ENCODE peak calls at places on chromosomes 6 and 20, in four cellular contexts. One of them, this sample, is unnamed.

GRCh38 chr6:151721671-151722070 is 85.8 kb upstream of the ESR1 start:
- DNase-seq in HCT116: no peak
- DNase-seq in prostate gland: no peak
- DNase-seq in transverse colon: no peak
- DNase-seq in this sample: no peak

GRCh38 chr6:37020426-37021211 is 15.2 kb downstream of the FGD2 start:
- DNase-seq in transverse colon: peak; percentile 71
- DNase-seq in HCT116: no peak
- DNase-seq in prostate gland: no peak
- DNase-seq in this sample: no peak

GRCh38 chr20:33561981-33562601 is 72.2 kb downstream of the CBFA2T2 start:
- DNase-seq in prostate gland: peak; percentile 91
- DNase-seq in HCT116: peak; percentile 28
- DNase-seq in transverse colon: peak; percentile 88
- DNase-seq in this sample: no peak

GRCh38 chr6:11044712-11045167 is 635 bp upstream of the ELOVL2 start:
- DNase-seq in prostate gland: no peak
- DNase-seq in HCT116: no peak
- DNase-seq in transverse colon: no peak
- DNase-seq in this sample: no peak

GRCh38 chr6:106136845-106137244 is 50.7 kb downstream of the PRDM1 start:
- DNase-seq in HCT116: no peak
- DNase-seq in transverse colon: no peak
- DNase-seq in prostate gland: no peak
- DNase-seq in this sample: no peak

GRCh38 chr6:24093381-24093780 is 32.6 kb upstream of the NRSN1 start:
- DNase-seq in prostate gland: no peak
- DNase-seq in transverse colon: no peak
- DNase-seq in HCT116: no peak
- DNase-seq in this sample: no peak

GRCh38 chr20:57346477-57346876 is 4.6 kb upstream of the RAE1 start:
- DNase-seq in HCT116: peak; percentile 55
- DNase-seq in prostate gland: peak; percentile 73
- DNase-seq in transverse colon: peak; percentile 77
- DNase-seq in this sample: no peak

GRCh38 chr20:59783020-59784010 is 150.1 kb downstream of the SYCP2 start:
- DNase-seq in HCT116: peak; percentile 32
- DNase-seq in transverse colon: peak; percentile 66
- DNase-seq in prostate gland: peak; percentile 37
- DNase-seq in this sample: peak; percentile 60

GRCh38 chr6:158819977-158820632 is 937 bp upstream of the EZR start:
- DNase-seq in HCT116: no peak
- DNase-seq in prostate gland: no peak
- DNase-seq in transverse colon: no peak
- DNase-seq in this sample: no peak

GRCh38 chr20:2742934-2743559 is 50.5 kb downstream of the EBF4 start:
- DNase-seq in prostate gland: no peak
- DNase-seq in transverse colon: peak; percentile 50
- DNase-seq in HCT116: peak; percentile 54
- DNase-seq in this sample: peak; percentile 56

GRCh38 chr6:93176070-93176469 is 243.3 kb downstream of the EPHA7 start:
- DNase-seq in HCT116: no peak
- DNase-seq in prostate gland: no peak
- DNase-seq in transverse colon: no peak
- DNase-seq in this sample: no peak

GRCh38 chr6:53615633-53616449 is 49.7 kb downstream of the KLHL31 start:
- DNase-seq in transverse colon: peak; percentile 50
- DNase-seq in prostate gland: no peak
- DNase-seq in HCT116: peak; percentile 99
- DNase-seq in this sample: no peak

GRCh38 chr20:31674895-31675827 is 37.4 kb downstream of the COX4I2 start:
- DNase-seq in prostate gland: no peak
- DNase-seq in HCT116: no peak
- DNase-seq in transverse colon: peak; percentile 69
- DNase-seq in this sample: peak; percentile 46

GRCh38 chr20:25071722-25072121 is 10.2 kb downstream of the VSX1 start:
- DNase-seq in transverse colon: no peak
- DNase-seq in prostate gland: no peak
- DNase-seq in HCT116: no peak
- DNase-seq in this sample: no peak

GRCh38 chr6:41547799-41548097 is 1.6 kb downstream of the FOXP4 start:
- DNase-seq in HCT116: no peak
- DNase-seq in transverse colon: no peak
- DNase-seq in prostate gland: no peak
- DNase-seq in this sample: no peak

GRCh38 chr6:163872335-163872734 is 457.8 kb downstream of the QKI start:
- DNase-seq in transverse colon: no peak
- DNase-seq in prostate gland: peak; percentile 37
- DNase-seq in HCT116: no peak
- DNase-seq in this sample: no peak

GRCh38 chr20:36153754-36154695 is 515 bp upstream of the EPB41L1 start:
- DNase-seq in HCT116: no peak
- DNase-seq in transverse colon: peak; percentile 87
- DNase-seq in prostate gland: peak; percentile 89
- DNase-seq in this sample: no peak

GRCh38 chr6:11622156-11622555 is 84.6 kb downstream of the TMEM170B start:
- DNase-seq in transverse colon: no peak
- DNase-seq in HCT116: no peak
- DNase-seq in prostate gland: no peak
- DNase-seq in this sample: no peak

GRCh38 chr6:26155066-26155925 is 68.1 kb downstream of the HFE start:
- DNase-seq in HCT116: no peak
- DNase-seq in transverse colon: peak; percentile 52
- DNase-seq in prostate gland: peak; percentile 44
- DNase-seq in this sample: no peak

DNA sequence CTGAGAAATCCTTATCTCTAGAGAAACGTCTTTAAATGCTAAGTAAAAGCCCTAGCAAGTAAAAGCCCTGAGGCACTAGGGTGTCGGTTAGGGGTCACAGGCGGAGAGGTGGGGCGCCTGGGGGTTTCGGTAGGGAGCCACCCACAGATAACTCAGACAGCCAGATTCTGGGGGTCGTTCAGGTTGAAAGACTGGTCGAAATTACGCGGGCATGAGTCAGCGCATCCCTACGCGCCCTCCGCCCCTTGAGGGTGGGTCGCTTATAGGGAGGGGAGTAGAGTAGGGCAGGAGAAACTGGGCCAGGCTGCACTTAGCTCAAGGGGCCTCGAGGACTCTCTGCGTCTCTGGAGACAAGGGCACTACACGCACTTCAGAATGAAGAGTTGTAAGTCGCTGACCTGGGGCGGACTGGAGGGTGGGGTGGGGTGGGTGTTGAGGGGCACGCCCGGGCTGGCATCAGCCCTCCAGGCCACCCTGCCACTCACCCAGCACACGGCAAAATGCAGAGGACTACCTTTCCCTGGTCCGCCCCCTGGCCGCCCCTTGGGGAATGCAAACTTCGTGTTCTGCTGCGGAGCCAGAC is 598 bp upstream of the PPT2 start:
- DNase-seq in prostate gland: no peak
- DNase-seq in HCT116: no peak
- DNase-seq in transverse colon: no peak
- DNase-seq in this sample: no peak
- TF ChIP-seq POLR2A in prostate gland: no peak
- TF ChIP-seq POLR2A in HCT116: peak; percentile 18
- TF ChIP-seq POLR2A in transverse colon: no peak
- TF ChIP-seq POLR2A in this sample: no peak

GRCh38 chr6:28489366-28490190 is 26.0 kb downstream of the GPX6 start:
- DNase-seq in transverse colon: peak; percentile 41
- DNase-seq in HCT116: peak; percentile 62
- DNase-seq in prostate gland: no peak
- DNase-seq in this sample: peak; percentile 42
- TF ChIP-seq POLR2A in transverse colon: no peak
- TF ChIP-seq POLR2A in HCT116: no peak
- TF ChIP-seq POLR2A in prostate gland: no peak
- TF ChIP-seq POLR2A in this sample: no peak

DNA sequence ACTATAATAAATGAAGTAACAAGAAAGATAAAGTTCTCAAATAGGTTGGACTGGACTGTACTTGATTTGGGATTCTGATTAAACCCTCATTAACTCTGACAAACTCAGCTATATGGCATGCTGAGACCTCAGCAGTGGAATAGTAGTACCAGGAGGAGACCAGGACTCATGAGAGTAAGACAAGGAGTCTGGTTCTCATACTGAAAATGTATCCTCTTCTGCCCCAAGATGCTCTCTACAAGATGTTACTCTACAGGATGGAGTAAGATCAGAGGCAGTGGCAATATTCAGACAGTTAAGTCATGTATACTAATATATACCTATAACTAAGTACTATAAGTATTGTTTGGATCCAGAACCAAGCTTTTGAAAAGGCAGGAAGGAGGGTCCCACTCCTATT is 31.9 kb upstream of the SYNCRIP start:
- DNase-seq in prostate gland: no peak
- DNase-seq in HCT116: no peak
- DNase-seq in transverse colon: no peak
- DNase-seq in this sample: no peak
- TF ChIP-seq POLR2A in prostate gland: no peak
- TF ChIP-seq POLR2A in HCT116: peak; percentile 40
- TF ChIP-seq POLR2A in transverse colon: no peak
- TF ChIP-seq POLR2A in this sample: peak; percentile 59

DNA sequence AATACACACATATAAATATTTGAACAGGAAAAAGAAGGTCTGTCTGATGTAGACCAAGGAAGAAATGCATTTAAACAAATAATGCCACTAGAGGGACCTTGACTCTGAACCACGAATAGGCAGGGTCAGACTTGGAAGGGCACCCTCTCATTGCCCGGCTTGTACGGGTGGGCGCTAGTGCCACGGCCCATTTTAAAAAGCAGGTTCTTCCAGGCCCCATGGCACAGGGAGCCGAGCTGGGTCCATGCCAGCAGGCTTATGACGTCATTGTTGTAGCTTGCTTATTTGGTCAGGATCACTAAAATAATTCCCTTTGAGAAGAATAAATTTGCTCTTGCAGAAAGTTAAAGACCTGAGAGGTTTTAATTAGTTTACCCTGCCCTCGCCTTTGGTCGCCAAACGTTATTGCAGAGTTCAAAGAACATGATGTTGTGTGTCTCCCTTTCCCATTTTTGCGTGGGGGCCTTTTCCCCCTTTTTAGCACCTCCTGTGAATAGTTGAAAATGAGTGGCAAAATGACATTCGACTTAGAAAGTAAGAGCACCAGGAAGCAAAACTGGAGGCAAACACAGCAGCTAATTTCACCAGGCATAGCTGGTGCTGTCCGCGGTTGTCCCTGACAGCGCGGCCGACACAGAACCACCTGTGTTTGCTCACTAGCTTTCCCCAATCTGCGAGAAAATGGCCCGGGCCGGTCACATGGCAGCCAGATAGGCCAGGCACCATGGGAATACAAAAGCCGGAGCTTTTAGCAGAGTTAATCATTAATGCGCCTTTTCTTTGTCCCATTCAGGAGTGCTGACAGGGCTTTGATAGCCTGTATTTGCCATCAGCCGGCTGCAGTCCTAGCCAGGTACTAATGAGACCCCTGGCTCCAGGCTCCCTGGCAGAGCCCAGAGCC is 93.8 kb downstream of the FOXA2 start:
- DNase-seq in transverse colon: peak; percentile 83
- DNase-seq in HCT116: no peak
- DNase-seq in prostate gland: peak; percentile 44
- DNase-seq in this sample: no peak
- TF ChIP-seq POLR2A in transverse colon: no peak
- TF ChIP-seq POLR2A in HCT116: no peak
- TF ChIP-seq POLR2A in prostate gland: no peak
- TF ChIP-seq POLR2A in this sample: no peak

GRCh38 chr6:33705268-33705885 is 6.1 kb downstream of the UQCC2 start:
- DNase-seq in transverse colon: no peak
- DNase-seq in prostate gland: no peak
- DNase-seq in HCT116: no peak
- DNase-seq in this sample: no peak

GRCh38 chr6:33708516-33709204 is 2.8 kb downstream of the UQCC2 start:
- DNase-seq in HCT116: no peak
- DNase-seq in transverse colon: no peak
- DNase-seq in prostate gland: no peak
- DNase-seq in this sample: no peak

GRCh38 chr6:33706136-33706725 is 5.3 kb downstream of the UQCC2 start:
- DNase-seq in HCT116: no peak
- DNase-seq in transverse colon: no peak
- DNase-seq in prostate gland: no peak
- DNase-seq in this sample: no peak

GRCh38 chr6:33709605-33710295 is 1.8 kb downstream of the UQCC2 start:
- DNase-seq in transverse colon: no peak
- DNase-seq in prostate gland: no peak
- DNase-seq in HCT116: no peak
- DNase-seq in this sample: no peak

DNA sequence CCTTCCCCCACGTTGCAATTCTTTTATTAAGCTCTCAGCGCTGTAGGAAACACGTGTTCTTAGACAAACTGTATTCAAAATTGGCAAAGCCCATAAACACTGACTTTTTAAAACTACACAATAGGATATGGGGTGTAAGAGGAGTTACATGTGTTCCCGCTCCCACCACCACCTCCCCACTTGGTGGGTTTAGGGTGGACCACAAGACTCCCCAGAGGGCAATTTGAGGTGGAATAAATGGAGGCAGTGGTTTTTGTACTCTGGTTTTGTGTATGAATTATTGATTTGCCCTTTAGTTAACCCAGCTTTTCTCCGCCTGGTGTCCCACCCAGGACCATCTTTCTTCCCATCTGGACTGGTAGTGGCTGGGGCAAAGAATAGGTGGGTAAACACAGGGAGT is 3.7 kb downstream of the UQCC2 start:
- DNase-seq in HCT116: no peak
- DNase-seq in transverse colon: no peak
- DNase-seq in prostate gland: no peak
- DNase-seq in this sample: no peak
- TF ChIP-seq POLR2A in HCT116: no peak
- TF ChIP-seq POLR2A in transverse colon: no peak
- TF ChIP-seq POLR2A in prostate gland: no peak
- TF ChIP-seq POLR2A in this sample: no peak

GRCh38 chr6:7051780-7052440 is 55.9 kb upstream of the RREB1 start:
- DNase-seq in prostate gland: peak; percentile 48
- DNase-seq in transverse colon: peak; percentile 74
- DNase-seq in HCT116: no peak
- DNase-seq in this sample: peak; percentile 62
- TF ChIP-seq POLR2A in prostate gland: no peak
- TF ChIP-seq POLR2A in transverse colon: peak; percentile 59
- TF ChIP-seq POLR2A in HCT116: no peak
- TF ChIP-seq POLR2A in this sample: peak; percentile 19

DNA sequence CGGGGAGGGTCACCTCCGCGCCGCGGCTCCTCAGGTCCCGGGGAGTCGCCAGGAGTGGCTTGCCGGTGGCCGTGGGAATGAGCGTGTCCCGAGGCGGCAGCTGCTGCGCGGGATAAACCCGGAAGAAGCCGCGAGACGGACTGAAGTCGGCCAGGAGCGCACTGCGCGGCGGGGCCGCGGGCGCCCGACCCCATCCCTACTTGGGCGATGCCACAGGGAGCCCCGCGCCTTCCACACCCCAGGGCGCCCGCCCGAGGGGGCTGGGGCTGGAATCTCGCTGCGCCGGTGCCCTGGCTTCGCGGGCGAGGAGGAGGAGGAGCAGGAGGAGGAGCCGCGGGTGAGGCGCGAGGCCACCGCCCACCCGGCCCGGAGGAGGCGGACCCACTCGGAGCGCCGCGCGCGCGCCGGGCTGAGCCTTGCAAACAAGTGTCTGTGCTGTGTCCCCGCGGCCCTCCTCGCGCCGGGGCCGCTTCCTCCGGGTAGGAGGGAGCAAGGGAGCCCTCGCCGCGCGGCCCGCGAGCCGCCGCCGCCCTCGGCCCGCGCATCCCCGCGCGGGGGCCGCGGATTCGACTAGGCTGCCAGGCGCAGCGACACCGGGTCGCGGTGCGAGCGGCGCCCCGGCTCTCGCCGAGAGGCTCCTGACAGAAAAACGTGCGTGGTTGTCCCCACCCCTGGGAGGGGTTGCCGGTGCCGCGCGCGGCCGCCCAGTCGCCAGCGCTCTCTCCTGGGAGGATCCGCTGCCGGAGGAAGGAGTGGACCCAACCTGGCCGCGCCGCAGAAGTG is at the start of gene ZDHHC14:
- DNase-seq in prostate gland: peak; percentile 88
- DNase-seq in HCT116: peak; percentile 43
- DNase-seq in transverse colon: peak; percentile 92
- DNase-seq in this sample: peak; percentile 74
- TF ChIP-seq POLR2A in prostate gland: peak; percentile 78
- TF ChIP-seq POLR2A in HCT116: peak; percentile 61
- TF ChIP-seq POLR2A in transverse colon: peak; percentile 84
- TF ChIP-seq POLR2A in this sample: peak; percentile 56